ENCODE peak calls at places on chromosomes 4 and X, in seven cellular contexts. One of them, this sample, is unnamed.

GRCh38 chr4:126604273-126604867 is 1028.4 kb upstream of the INTU start:
- DNase-seq in adrenal gland: no peak
- DNase-seq in breast epithelium: no peak
- DNase-seq in stomach: no peak
- DNase-seq in tibial nerve: no peak
- DNase-seq in K562: peak
- DNase-seq in testis: peak
- DNase-seq in this sample: peak

GRCh38 chr4:89021678-89022077 is 35.3 kb downstream of the FAM13A start:
- DNase-seq in stomach: no peak
- DNase-seq in testis: no peak
- DNase-seq in breast epithelium: no peak
- DNase-seq in K562: peak
- DNase-seq in tibial nerve: no peak
- DNase-seq in adrenal gland: no peak
- DNase-seq in this sample: peak

GRCh38 chrX:101171883-101172400 is 47.6 kb upstream of the DRP2 start:
- DNase-seq in stomach: no peak
- DNase-seq in testis: no peak
- DNase-seq in tibial nerve: no peak
- DNase-seq in adrenal gland: no peak
- DNase-seq in breast epithelium: no peak
- DNase-seq in K562: no peak
- DNase-seq in this sample: no peak

GRCh38 chr4:16418814-16419213 is 192.5 kb upstream of the TAPT1 start:
- DNase-seq in testis: no peak
- DNase-seq in tibial nerve: no peak
- DNase-seq in adrenal gland: no peak
- DNase-seq in breast epithelium: no peak
- DNase-seq in K562: no peak
- DNase-seq in stomach: no peak
- DNase-seq in this sample: no peak

GRCh38 chrX:110420771-110421498 is 62.3 kb downstream of the RTL9 start:
- DNase-seq in breast epithelium: no peak
- DNase-seq in stomach: no peak
- DNase-seq in K562: peak
- DNase-seq in adrenal gland: no peak
- DNase-seq in testis: no peak
- DNase-seq in tibial nerve: no peak
- DNase-seq in this sample: peak

GRCh38 chr4:168795346-168795745 is 214.7 kb downstream of the CBR4 start:
- DNase-seq in breast epithelium: no peak
- DNase-seq in adrenal gland: no peak
- DNase-seq in K562: no peak
- DNase-seq in tibial nerve: no peak
- DNase-seq in stomach: no peak
- DNase-seq in testis: no peak
- DNase-seq in this sample: no peak

GRCh38 chrX:100263650-100264049 is 146.4 kb downstream of the PCDH19 start:
- DNase-seq in adrenal gland: no peak
- DNase-seq in tibial nerve: no peak
- DNase-seq in K562: no peak
- DNase-seq in breast epithelium: no peak
- DNase-seq in stomach: no peak
- DNase-seq in testis: no peak
- DNase-seq in this sample: no peak

GRCh38 chr4:133149932-133150642 is 993 bp downstream of the PCDH10 start:
- DNase-seq in stomach: no peak
- DNase-seq in adrenal gland: no peak
- DNase-seq in K562: no peak
- DNase-seq in tibial nerve: no peak
- DNase-seq in breast epithelium: no peak
- DNase-seq in testis: no peak
- DNase-seq in this sample: no peak

DNA sequence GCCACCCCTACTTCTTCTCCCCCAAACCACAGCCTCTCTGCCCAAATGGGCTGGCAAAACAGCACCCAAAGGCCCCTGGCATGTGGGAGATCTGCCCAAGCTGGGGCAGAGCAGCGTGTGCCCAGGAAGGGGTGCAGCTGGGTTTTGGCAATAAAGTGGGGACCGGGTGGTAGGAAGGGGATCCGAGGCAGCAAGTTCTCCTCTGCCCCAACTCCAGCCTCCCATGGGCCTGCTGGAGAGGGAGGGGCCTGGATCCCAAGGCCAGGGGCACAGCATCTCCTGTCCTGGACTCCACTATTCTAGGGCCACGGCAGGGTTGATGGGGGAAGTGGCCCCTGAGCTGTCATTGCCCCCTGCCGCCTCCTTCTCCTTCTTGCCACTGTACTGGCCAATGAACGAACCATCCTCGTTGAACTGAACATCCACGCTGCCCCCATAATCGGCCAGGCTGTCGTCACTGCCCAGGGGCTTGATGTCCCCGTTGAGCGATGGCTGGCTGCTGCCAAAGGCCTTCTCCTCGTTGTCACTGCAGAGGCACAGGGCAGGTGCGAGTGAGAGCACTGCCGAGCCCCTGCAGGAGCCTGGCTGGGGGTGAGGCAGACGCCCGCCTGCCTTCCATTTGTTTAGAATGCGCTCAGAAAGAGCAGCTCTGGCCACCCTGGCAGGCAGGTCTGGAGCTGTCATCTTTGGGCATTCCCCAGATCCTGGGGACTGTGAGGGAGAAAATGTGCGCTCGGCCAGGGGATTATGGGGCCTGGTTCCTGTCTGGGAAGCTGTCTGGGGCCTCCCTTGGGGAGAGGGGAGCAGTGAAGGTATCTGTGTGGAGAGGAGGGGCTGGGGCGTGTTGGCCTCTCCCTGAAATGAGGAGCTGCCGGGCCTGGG is 23.4 kb downstream of the L1CAM start:
- DNase-seq in adrenal gland: no peak
- DNase-seq in breast epithelium: no peak
- DNase-seq in testis: no peak
- DNase-seq in tibial nerve: no peak
- DNase-seq in stomach: no peak
- DNase-seq in K562: no peak
- DNase-seq in this sample: no peak
- TF ChIP-seq POLR2A in adrenal gland: no peak
- TF ChIP-seq POLR2A in breast epithelium: no peak
- TF ChIP-seq POLR2A in testis: no peak
- TF ChIP-seq POLR2A in tibial nerve: no peak
- TF ChIP-seq POLR2A in stomach: no peak
- TF ChIP-seq POLR2A in K562: no peak
- TF ChIP-seq POLR2A in this sample: no peak

GRCh38 chr4:110062166-110062565 is 136.2 kb downstream of the ELOVL6 start:
- DNase-seq in tibial nerve: no peak
- DNase-seq in K562: no peak
- DNase-seq in adrenal gland: no peak
- DNase-seq in testis: no peak
- DNase-seq in stomach: no peak
- DNase-seq in breast epithelium: no peak
- DNase-seq in this sample: no peak
- TF ChIP-seq POLR2A in tibial nerve: no peak
- TF ChIP-seq POLR2A in K562: no peak
- TF ChIP-seq POLR2A in adrenal gland: no peak
- TF ChIP-seq POLR2A in testis: no peak
- TF ChIP-seq POLR2A in stomach: no peak
- TF ChIP-seq POLR2A in breast epithelium: no peak
- TF ChIP-seq POLR2A in this sample: no peak

GRCh38 chr4:7938513-7939376 is 916 bp downstream of the AFAP1 start:
- DNase-seq in adrenal gland: no peak
- DNase-seq in testis: peak
- DNase-seq in K562: no peak
- DNase-seq in stomach: peak
- DNase-seq in tibial nerve: no peak
- DNase-seq in breast epithelium: peak
- DNase-seq in this sample: no peak

GRCh38 chr4:7936963-7937362 is 2.7 kb downstream of the AFAP1 start:
- DNase-seq in K562: no peak
- DNase-seq in tibial nerve: no peak
- DNase-seq in adrenal gland: no peak
- DNase-seq in breast epithelium: no peak
- DNase-seq in stomach: no peak
- DNase-seq in testis: no peak
- DNase-seq in this sample: no peak

GRCh38 chr4:7929530-7929951 is 10.1 kb downstream of the AFAP1 start:
- DNase-seq in K562: no peak
- DNase-seq in tibial nerve: no peak
- DNase-seq in breast epithelium: no peak
- DNase-seq in testis: no peak
- DNase-seq in adrenal gland: no peak
- DNase-seq in stomach: peak
- DNase-seq in this sample: no peak

GRCh38 chr4:7932333-7932732 is 7.3 kb downstream of the AFAP1 start:
- DNase-seq in testis: no peak
- DNase-seq in tibial nerve: no peak
- DNase-seq in adrenal gland: no peak
- DNase-seq in breast epithelium: no peak
- DNase-seq in stomach: no peak
- DNase-seq in K562: no peak
- DNase-seq in this sample: no peak

GRCh38 chr4:7933631-7934510 is 5.8 kb downstream of the AFAP1 start:
- DNase-seq in tibial nerve: no peak
- DNase-seq in K562: no peak
- DNase-seq in testis: no peak
- DNase-seq in adrenal gland: no peak
- DNase-seq in breast epithelium: no peak
- DNase-seq in stomach: no peak
- DNase-seq in this sample: no peak
- TF ChIP-seq POLR2A in tibial nerve: no peak
- TF ChIP-seq POLR2A in K562: no peak
- TF ChIP-seq POLR2A in testis: no peak
- TF ChIP-seq POLR2A in adrenal gland: no peak
- TF ChIP-seq POLR2A in breast epithelium: no peak
- TF ChIP-seq POLR2A in stomach: no peak
- TF ChIP-seq POLR2A in this sample: no peak

GRCh38 chr4:76830612-76831474 is 67.1 kb downstream of the SOWAHB start:
- DNase-seq in tibial nerve: no peak
- DNase-seq in breast epithelium: no peak
- DNase-seq in adrenal gland: peak
- DNase-seq in stomach: peak
- DNase-seq in testis: no peak
- DNase-seq in K562: no peak
- DNase-seq in this sample: no peak

GRCh38 chr4:76836860-76837564 is 60.9 kb downstream of the SOWAHB start:
- DNase-seq in tibial nerve: no peak
- DNase-seq in K562: no peak
- DNase-seq in testis: no peak
- DNase-seq in breast epithelium: no peak
- DNase-seq in stomach: no peak
- DNase-seq in adrenal gland: no peak
- DNase-seq in this sample: no peak

DNA sequence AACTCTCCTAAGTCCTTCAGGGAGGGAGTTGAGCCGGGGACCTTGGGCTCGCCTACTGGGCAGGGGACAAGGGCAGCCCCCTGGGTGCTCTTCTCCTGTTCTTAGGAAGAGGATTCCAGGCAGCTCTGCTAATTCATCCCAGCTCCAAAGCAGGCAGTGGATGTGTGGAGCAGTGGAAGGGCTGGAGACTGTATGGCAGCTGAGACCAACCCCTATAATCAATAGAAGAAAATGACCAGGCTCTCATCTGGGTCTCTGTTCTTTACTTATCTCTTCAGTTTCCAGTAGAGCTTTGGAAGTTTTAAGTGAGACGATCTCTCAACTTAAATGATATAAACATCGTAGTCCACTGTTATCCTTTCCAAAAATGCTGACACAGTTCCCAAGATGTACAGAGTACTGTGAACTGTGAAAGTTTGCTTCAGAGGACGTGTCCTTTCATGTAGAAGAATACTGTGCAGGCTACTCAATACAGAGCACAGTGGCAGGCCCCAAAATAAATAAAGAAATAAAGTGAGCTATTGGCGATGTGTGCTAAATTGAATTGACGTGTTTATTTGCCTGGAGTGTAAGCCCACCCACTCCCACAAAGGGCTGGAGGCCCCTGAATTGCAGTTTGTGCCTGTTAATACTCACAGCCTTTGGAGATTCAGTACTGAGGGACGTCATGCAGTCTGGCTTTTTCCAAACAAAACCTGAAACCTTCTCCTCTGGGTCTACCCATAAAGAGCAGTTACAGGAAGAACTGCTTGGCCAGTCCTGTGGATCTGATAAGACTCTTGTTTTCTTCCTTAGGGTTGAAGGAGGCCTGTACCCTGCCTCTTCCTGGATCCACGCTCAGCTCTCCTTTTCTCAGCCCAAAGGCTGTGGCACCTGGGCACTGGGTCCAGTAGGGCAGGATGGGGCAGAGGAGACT is 66.2 kb downstream of the SOWAHB start:
- DNase-seq in stomach: no peak
- DNase-seq in testis: no peak
- DNase-seq in K562: no peak
- DNase-seq in breast epithelium: no peak
- DNase-seq in tibial nerve: no peak
- DNase-seq in adrenal gland: no peak
- DNase-seq in this sample: no peak
- TF ChIP-seq POLR2A in stomach: no peak
- TF ChIP-seq POLR2A in testis: no peak
- TF ChIP-seq POLR2A in K562: no peak
- TF ChIP-seq POLR2A in breast epithelium: no peak
- TF ChIP-seq POLR2A in tibial nerve: no peak
- TF ChIP-seq POLR2A in adrenal gland: no peak
- TF ChIP-seq POLR2A in this sample: no peak

GRCh38 chrX:57121162-57121741 is at the start of gene SPIN2B:
- DNase-seq in stomach: peak
- DNase-seq in breast epithelium: peak
- DNase-seq in tibial nerve: peak
- DNase-seq in K562: peak
- DNase-seq in adrenal gland: peak
- DNase-seq in testis: peak
- DNase-seq in this sample: peak
- TF ChIP-seq POLR2A in stomach: no peak
- TF ChIP-seq POLR2A in breast epithelium: no peak
- TF ChIP-seq POLR2A in tibial nerve: no peak
- TF ChIP-seq POLR2A in K562: peak
- TF ChIP-seq POLR2A in adrenal gland: peak
- TF ChIP-seq POLR2A in testis: no peak
- TF ChIP-seq POLR2A in this sample: peak

GRCh38 chrX:19842542-19842941 is 44.9 kb downstream of the SH3KBP1 start:
- DNase-seq in stomach: no peak
- DNase-seq in tibial nerve: no peak
- DNase-seq in K562: no peak
- DNase-seq in testis: no peak
- DNase-seq in breast epithelium: no peak
- DNase-seq in adrenal gland: no peak
- DNase-seq in this sample: no peak
- TF ChIP-seq POLR2A in stomach: no peak
- TF ChIP-seq POLR2A in tibial nerve: no peak
- TF ChIP-seq POLR2A in K562: no peak
- TF ChIP-seq POLR2A in testis: no peak
- TF ChIP-seq POLR2A in breast epithelium: no peak
- TF ChIP-seq POLR2A in adrenal gland: no peak
- TF ChIP-seq POLR2A in this sample: no peak